ENCODE peak calls at places on chromosomes 13 and 19, in four cellular contexts. P is mesendoderm; Z is psoas muscle; Q is effector memory CD4-positive, alpha-beta T cell. J is an unnamed sample.

GRCh38 chr19:45976180-45976579 is 2.5 kb upstream of the NOVA2 start:
- DNase-seq in Q (no peak), Z (no peak), P (no peak), J (no peak)

GRCh38 chr19:41265376-41266153 is 1.4 kb downstream of the HNRNPUL1 start:
- DNase-seq in Z (no peak), P (peak; percentile 51), Q (no peak), J (no peak)

GRCh38 chr13:46552888-46553520 is at the start of gene LRCH1:
- DNase-seq in P (peak; percentile 95), Q (peak; percentile 74), Z (peak; percentile 92), J (peak; percentile 65)

GRCh38 chr13:84352946-84353345 is 470.7 kb upstream of the SLITRK1 start:
- DNase-seq in Q (no peak), P (no peak), Z (no peak), J (no peak)

GRCh38 chr13:104385409-104385808 is 1319.2 kb upstream of the SLC10A2 start:
- DNase-seq in Q (no peak), Z (no peak), P (no peak), J (no peak)

GRCh38 chr19:17406039-17406886 is 833 bp upstream of the BST2 start:
- DNase-seq in Z (no peak), P (no peak), Q (no peak), J (peak; percentile 63)

GRCh38 chr13:29579094-29579493 is 16.4 kb downstream of the SLC7A1 start:
- DNase-seq in Q (no peak), Z (no peak), P (no peak), J (no peak)

GRCh38 chr13:105979586-105979985 is 555.9 kb downstream of the EFNB2 start:
- DNase-seq in Z (no peak), Q (no peak), P (peak; percentile 29), J (no peak)

GRCh38 chr13:54511356-54511755 is 1482.7 kb downstream of the OLFM4 start:
- DNase-seq in P (no peak), Z (no peak), Q (no peak), J (no peak)

GRCh38 chr13:20188649-20189553 is 3.8 kb downstream of the GJB2 start:
- DNase-seq in Z (no peak), Q (no peak), P (peak; percentile 67), J (no peak)

GRCh38 chr13:30580852-30581502 is 36.7 kb upstream of the USPL1 start:
- DNase-seq in P (peak; percentile 22), Z (no peak), Q (no peak), J (no peak)

GRCh38 chr19:10219678-10220077 is 11.5 kb downstream of the S1PR2 start:
- DNase-seq in Q (peak; percentile 37), Z (no peak), P (peak; percentile 57), J (peak; percentile 69)

GRCh38 chr13:41941174-41941573 is 19.7 kb downstream of the VWA8 start:
- DNase-seq in Q (no peak), P (peak; percentile 25), Z (no peak), J (no peak)

GRCh38 chr13:30847697-30848307 is 58.3 kb upstream of the MEDAG start:
- DNase-seq in Q (no peak), P (no peak), Z (no peak), J (peak; percentile 77)

GRCh38 chr13:33018886-33019285 is 2.7 kb downstream of the KL start:
- DNase-seq in Z (no peak), Q (no peak), P (no peak), J (no peak)
- H3K27me3 ChIP-seq in Z (peaks cover 50% of the 10 kb centered on the region), Q (peaks cover 18% of the 10 kb centered on the region), P (peaks cover 13% of the 10 kb centered on the region), J (peaks cover 15% of the 10 kb centered on the region)

DNA sequence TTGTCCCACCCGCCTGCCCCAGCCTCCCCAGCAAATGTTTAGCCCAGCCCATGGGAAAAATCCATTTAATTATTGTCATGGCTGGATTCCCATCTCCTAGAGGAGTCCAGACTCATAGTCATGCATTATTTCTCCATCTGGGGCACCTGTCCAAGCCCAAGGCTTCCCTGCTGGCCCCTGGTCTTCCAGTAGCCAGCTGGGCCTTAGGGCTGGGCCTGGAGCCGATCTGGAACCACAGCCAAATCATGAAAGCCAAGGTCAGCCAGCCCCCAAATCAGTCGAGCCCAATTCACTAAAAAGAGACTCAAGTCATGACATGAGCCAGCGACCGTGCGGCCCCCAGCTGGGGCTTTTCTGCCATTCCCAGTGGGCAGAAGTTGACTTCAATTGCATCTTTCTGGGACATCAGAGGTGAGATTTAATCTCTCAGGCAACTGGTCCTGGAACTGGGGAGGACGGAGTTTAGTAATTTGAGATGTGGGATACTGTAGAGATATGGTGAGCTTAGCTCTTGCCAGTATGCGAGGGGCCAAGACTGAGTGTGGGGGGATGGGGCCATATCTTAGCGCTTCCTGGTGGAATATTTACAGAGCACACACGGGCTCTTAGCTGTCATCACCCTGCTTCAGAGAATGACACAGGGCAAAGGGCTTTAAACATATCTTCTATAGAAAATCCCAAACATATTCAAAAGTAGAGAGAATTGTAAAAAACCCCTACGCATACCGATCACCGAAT is 9.4 kb upstream of the PGLYRP2 start:
- DNase-seq in Z (peak; percentile 85), P (no peak), Q (no peak), J (no peak)
- H3K27me3 ChIP-seq in Z (no peaks in the 10 kb centered on the region), P (no peaks in the 10 kb centered on the region), Q (no peaks in the 10 kb centered on the region), J (no peaks in the 10 kb centered on the region)

GRCh38 chr13:112107289-112107688 is 40.3 kb downstream of the SOX1 start:
- DNase-seq in Z (no peak), P (no peak), Q (no peak), J (no peak)
- H3K27me3 ChIP-seq in Z (peaks cover 75% of the 10 kb centered on the region), P (peaks cover 54% of the 10 kb centered on the region), Q (peaks cover 17% of the 10 kb centered on the region), J (peaks cover 85% of the 10 kb centered on the region)

GRCh38 chr19:52397310-52398090 is at the start of gene ZNF528:
- DNase-seq in Q (peak; percentile 78), P (peak; percentile 71), Z (peak; percentile 98), J (peak; percentile 87)

GRCh38 chr19:52398091-52398461 is 427 bp downstream of the ZNF528 start:
- DNase-seq in Q (no peak), Z (peak; percentile 50), P (no peak), J (peak; percentile 43)
- H3K27me3 ChIP-seq in Q (no peaks in the 10 kb centered on the region), Z (no peaks in the 10 kb centered on the region), P (no peaks in the 10 kb centered on the region), J (no peaks in the 10 kb centered on the region)

GRCh38 chr19:35843676-35844481 is 8.4 kb downstream of the NPHS1 start:
- DNase-seq in Q (no peak), P (peak; percentile 78), Z (no peak), J (no peak)
- H3K27me3 ChIP-seq in Q (peaks cover 36% of the 10 kb centered on the region), P (peaks cover 19% of the 10 kb centered on the region), Z (peaks cover 73% of the 10 kb centered on the region), J (peaks cover 33% of the 10 kb centered on the region)

DNA sequence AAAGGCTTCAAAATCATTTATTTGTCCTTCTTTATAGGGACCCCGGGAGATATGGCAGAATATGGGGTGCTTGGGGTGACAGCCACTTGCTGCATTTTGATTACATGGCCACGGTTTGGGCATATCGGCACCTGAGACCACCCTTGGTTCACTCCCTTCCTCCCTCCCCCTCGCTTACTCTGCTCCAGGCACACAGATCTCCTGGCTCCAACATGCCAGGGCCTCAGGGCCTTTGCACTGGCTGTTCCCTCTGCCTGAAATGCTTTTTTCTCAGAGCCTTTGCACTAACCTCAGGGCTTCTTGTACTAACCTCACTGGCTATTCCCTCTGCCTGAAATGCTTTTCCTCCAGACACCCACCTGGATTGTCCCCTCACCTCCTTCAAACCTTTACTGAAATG is 23.8 kb downstream of the VAV1 start:
- DNase-seq in P (no peak), Q (no peak), Z (no peak), J (no peak)
- H3K27me3 ChIP-seq in P (no peaks in the 10 kb centered on the region), Q (no peaks in the 10 kb centered on the region), Z (no peaks in the 10 kb centered on the region), J (no peaks in the 10 kb centered on the region)

DNA sequence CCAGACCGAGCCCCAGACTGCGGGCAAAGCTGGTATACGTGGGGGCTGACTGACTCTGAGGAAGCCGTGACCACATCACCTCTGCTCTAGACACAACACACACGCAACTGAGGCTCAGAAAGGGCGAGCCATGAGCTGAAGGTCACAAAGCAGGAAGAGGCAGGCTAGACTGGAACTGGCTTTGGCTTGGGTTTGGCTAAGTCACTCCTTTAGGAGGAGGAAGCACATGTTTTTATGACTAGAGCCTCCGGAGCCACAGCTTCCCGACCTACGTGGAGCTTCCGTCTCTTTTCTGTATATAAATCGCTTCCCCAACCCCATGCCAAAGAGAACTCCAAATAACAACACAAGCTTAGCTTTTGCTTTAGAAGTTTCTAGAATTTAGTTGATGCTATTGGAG is 48.0 kb downstream of the RFX2 start:
- DNase-seq in P (no peak), Q (peak; percentile 61), Z (peak; percentile 60), J (no peak)
- H3K27me3 ChIP-seq in P (no peaks in the 10 kb centered on the region), Q (no peaks in the 10 kb centered on the region), Z (peaks cover 29% of the 10 kb centered on the region), J (no peaks in the 10 kb centered on the region)

GRCh38 chr19:47418595-47419036 is 711 bp downstream of the MEIS3 start:
- DNase-seq in P (no peak), Z (no peak), Q (no peak), J (no peak)
- H3K27me3 ChIP-seq in P (no peaks in the 10 kb centered on the region), Z (peaks cover 82% of the 10 kb centered on the region), Q (peaks cover 48% of the 10 kb centered on the region), J (peaks cover 29% of the 10 kb centered on the region)

GRCh38 chr19:55717251-55717650 is 21.0 kb downstream of the NLRP9 start:
- DNase-seq in Z (no peak), Q (no peak), P (no peak), J (no peak)

GRCh38 chr19:55723491-55723890 is 14.7 kb downstream of the NLRP9 start:
- DNase-seq in Q (no peak), P (no peak), Z (no peak), J (no peak)

GRCh38 chr19:55720801-55721200 is 17.4 kb downstream of the NLRP9 start:
- DNase-seq in Q (no peak), Z (no peak), P (no peak), J (no peak)

GRCh38 chr19:55716531-55716930 is 21.7 kb downstream of the NLRP9 start:
- DNase-seq in Z (no peak), Q (no peak), P (no peak), J (no peak)

DNA sequence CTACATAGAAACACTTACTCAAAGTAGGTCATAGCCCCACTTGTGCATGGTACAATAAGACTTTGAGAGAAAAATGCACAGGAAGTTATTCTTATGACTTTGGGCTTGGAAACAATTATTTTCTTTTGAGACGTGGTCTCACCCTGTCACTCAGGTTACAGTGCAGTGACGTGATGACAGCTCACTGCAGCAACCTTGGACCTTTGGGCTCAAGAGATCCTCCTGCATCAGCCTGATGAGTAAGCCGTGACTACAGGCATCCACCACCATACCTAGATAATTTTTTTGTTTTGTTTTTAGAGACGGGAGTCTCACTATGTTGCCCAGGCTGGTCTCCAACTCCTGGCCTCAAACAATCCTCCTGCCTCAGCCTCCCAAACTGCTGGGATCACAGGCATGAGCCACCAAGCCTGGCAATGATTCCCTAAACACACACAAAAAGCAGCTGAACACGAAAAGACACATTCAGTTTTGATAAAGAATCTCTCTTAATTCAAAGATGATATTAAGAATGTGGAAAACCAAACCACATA is 17.9 kb downstream of the NLRP9 start:
- DNase-seq in Z (no peak), Q (no peak), P (no peak), J (no peak)
- H3K27me3 ChIP-seq in Z (peaks cover 36% of the 10 kb centered on the region), Q (no peaks in the 10 kb centered on the region), P (no peaks in the 10 kb centered on the region), J (no peaks in the 10 kb centered on the region)

GRCh38 chr19:54095136-54095858 is 5.3 kb downstream of the OSCAR start:
- DNase-seq in P (no peak), Z (no peak), Q (no peak), J (no peak)

GRCh38 chr19:54096642-54097106 is 3.9 kb downstream of the OSCAR start:
- DNase-seq in P (peak; percentile 74), Z (no peak), Q (no peak), J (no peak)

GRCh38 chr19:54100560-54100959 is at the start of gene OSCAR:
- DNase-seq in Q (no peak), Z (no peak), P (no peak), J (no peak)

GRCh38 chr19:54094601-54095000 is 6.0 kb downstream of the OSCAR start:
- DNase-seq in Q (no peak), P (no peak), Z (no peak), J (no peak)
- H3K27me3 ChIP-seq in Q (no peaks in the 10 kb centered on the region), P (no peaks in the 10 kb centered on the region), Z (peaks cover 40% of the 10 kb centered on the region), J (no peaks in the 10 kb centered on the region)

J was measured in SJSA1.